ENCODE peak calls at places on chromosomes 7 and 10, in five cellular contexts. One of them, this sample, is unnamed.

GRCh38 chr7:137007001-137007725 is 138.7 kb downstream of the CHRM2 start:
- DNase-seq in endothelial cell of umbilical vein: peak; percentile 4
- DNase-seq in prostate gland: no peak
- DNase-seq in fibroblast of the aortic adventitia: no peak
- DNase-seq in uterus: no peak
- DNase-seq in this sample: no peak

GRCh38 chr7:111090834-111091233 is at the start of gene LRRN3:
- DNase-seq in endothelial cell of umbilical vein: no peak
- DNase-seq in fibroblast of the aortic adventitia: peak; percentile 49
- DNase-seq in uterus: no peak
- DNase-seq in prostate gland: no peak
- DNase-seq in this sample: no peak

GRCh38 chr10:116106611-116107010 is 166.4 kb downstream of the GFRA1 start:
- DNase-seq in uterus: no peak
- DNase-seq in endothelial cell of umbilical vein: no peak
- DNase-seq in prostate gland: no peak
- DNase-seq in fibroblast of the aortic adventitia: no peak
- DNase-seq in this sample: no peak

GRCh38 chr10:90798482-90798881 is 59.4 kb downstream of the HTR7 start:
- DNase-seq in uterus: no peak
- DNase-seq in prostate gland: no peak
- DNase-seq in endothelial cell of umbilical vein: no peak
- DNase-seq in fibroblast of the aortic adventitia: no peak
- DNase-seq in this sample: no peak

GRCh38 chr7:2936301-2936700 is 92.2 kb upstream of the GNA12 start:
- DNase-seq in uterus: no peak
- DNase-seq in prostate gland: no peak
- DNase-seq in endothelial cell of umbilical vein: no peak
- DNase-seq in fibroblast of the aortic adventitia: no peak
- DNase-seq in this sample: no peak

GRCh38 chr7:140638311-140638791 is 2.3 kb downstream of the DENND2A start:
- DNase-seq in uterus: peak; percentile 59
- DNase-seq in endothelial cell of umbilical vein: no peak
- DNase-seq in fibroblast of the aortic adventitia: peak; percentile 88
- DNase-seq in prostate gland: no peak
- DNase-seq in this sample: no peak

GRCh38 chr10:50538473-50539398 is 85.0 kb downstream of the SGMS1 start:
- DNase-seq in prostate gland: no peak
- DNase-seq in fibroblast of the aortic adventitia: no peak
- DNase-seq in endothelial cell of umbilical vein: peak; percentile 19
- DNase-seq in uterus: no peak
- DNase-seq in this sample: no peak

GRCh38 chr7:121195859-121196588 is 132.8 kb upstream of the WNT16 start:
- DNase-seq in uterus: no peak
- DNase-seq in endothelial cell of umbilical vein: no peak
- DNase-seq in prostate gland: no peak
- DNase-seq in fibroblast of the aortic adventitia: no peak
- DNase-seq in this sample: no peak

GRCh38 chr10:79019961-79020491 is 48.7 kb upstream of the ZMIZ1 start:
- DNase-seq in uterus: peak; percentile 80
- DNase-seq in prostate gland: no peak
- DNase-seq in fibroblast of the aortic adventitia: peak; percentile 72
- DNase-seq in endothelial cell of umbilical vein: no peak
- DNase-seq in this sample: no peak

GRCh38 chr10:6918305-6918704 is 338.2 kb upstream of the PRKCQ start:
- DNase-seq in endothelial cell of umbilical vein: no peak
- DNase-seq in fibroblast of the aortic adventitia: no peak
- DNase-seq in uterus: peak; percentile 25
- DNase-seq in prostate gland: no peak
- DNase-seq in this sample: no peak

DNA sequence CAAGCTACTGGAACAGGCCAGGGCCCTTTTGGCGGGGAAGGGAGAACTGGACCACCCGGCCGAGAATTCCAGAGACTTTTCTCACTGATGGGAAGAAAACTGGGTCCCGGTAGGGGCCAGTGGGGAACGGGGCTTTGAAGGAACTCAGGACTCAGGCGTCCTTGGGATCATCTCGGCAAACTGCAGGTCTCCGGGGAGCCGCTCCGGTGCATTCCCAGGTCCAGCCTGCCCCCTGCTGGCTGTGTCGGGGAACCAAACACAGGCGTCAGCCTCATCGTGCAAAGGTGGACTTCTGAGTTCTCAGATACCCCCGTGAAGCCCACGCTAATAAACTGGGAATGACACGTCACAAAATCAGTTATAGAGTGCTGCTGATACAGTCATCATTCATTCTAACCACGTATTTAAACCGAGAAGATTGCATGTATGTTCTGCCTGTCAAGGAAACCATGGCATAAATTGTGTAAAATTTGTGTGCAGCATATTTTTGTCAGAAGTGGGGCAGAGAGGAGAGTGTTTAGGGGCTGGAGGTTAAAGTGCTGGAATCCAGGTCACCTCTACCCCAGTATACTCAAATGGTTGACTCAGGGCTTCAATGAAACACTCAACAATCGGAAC is 76.1 kb upstream of the CPXM2 start:
- DNase-seq in endothelial cell of umbilical vein: peak; percentile 57
- DNase-seq in fibroblast of the aortic adventitia: peak; percentile 72
- DNase-seq in prostate gland: peak; percentile 64
- DNase-seq in uterus: peak; percentile 75
- DNase-seq in this sample: peak; percentile 41
- TF ChIP-seq CTCF in endothelial cell of umbilical vein: peak; percentile 92
- TF ChIP-seq CTCF in fibroblast of the aortic adventitia: peak; percentile 92
- TF ChIP-seq CTCF in prostate gland: peak; percentile 89
- TF ChIP-seq CTCF in uterus: peak; percentile 80
- TF ChIP-seq CTCF in this sample: peak; percentile 55

GRCh38 chr10:9302142-9302746 is 1247.8 kb downstream of the GATA3 start:
- DNase-seq in fibroblast of the aortic adventitia: peak; percentile 74
- DNase-seq in uterus: no peak
- DNase-seq in endothelial cell of umbilical vein: peak; percentile 79
- DNase-seq in prostate gland: peak; percentile 22
- DNase-seq in this sample: no peak

GRCh38 chr10:9299966-9300365 is 1245.5 kb downstream of the GATA3 start:
- DNase-seq in endothelial cell of umbilical vein: no peak
- DNase-seq in fibroblast of the aortic adventitia: no peak
- DNase-seq in prostate gland: no peak
- DNase-seq in uterus: no peak
- DNase-seq in this sample: no peak

GRCh38 chr10:9301554-9301953 is 1247.1 kb downstream of the GATA3 start:
- DNase-seq in prostate gland: no peak
- DNase-seq in fibroblast of the aortic adventitia: no peak
- DNase-seq in uterus: no peak
- DNase-seq in endothelial cell of umbilical vein: no peak
- DNase-seq in this sample: no peak

GRCh38 chr10:9301148-9301547 is 1246.7 kb downstream of the GATA3 start:
- DNase-seq in endothelial cell of umbilical vein: peak; percentile 30
- DNase-seq in uterus: no peak
- DNase-seq in prostate gland: no peak
- DNase-seq in fibroblast of the aortic adventitia: peak; percentile 23
- DNase-seq in this sample: no peak

DNA sequence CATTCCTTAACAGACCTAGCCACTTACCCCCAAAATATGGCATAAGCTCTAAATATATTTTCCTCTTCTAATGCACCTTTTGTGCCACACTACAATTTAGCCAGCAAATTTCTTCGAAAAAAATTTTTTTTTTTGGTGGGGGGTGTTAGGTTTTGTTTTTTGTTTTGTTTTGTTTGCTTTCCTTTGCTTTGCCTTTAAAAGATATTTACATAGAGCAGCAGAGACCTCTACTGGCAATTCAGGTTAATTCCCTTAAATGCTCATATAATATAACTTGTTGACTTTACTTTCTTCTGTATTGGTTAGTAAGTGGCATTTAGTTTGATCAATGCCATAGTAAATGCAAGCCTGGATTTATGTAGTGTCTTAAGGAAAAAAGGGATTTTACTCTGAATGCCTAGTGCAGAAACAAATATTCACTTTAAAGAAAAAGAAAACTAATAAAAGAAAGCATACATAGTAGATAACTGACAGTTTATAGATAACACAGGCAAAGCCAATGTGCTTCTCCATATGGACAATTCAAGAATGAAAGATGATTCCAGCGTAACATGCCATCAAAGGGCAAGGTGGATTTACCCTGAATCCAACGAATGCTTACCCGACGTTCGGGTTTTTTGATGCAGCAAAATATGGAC is 1250.6 kb downstream of the GATA3 start:
- DNase-seq in endothelial cell of umbilical vein: peak; percentile 33
- DNase-seq in prostate gland: no peak
- DNase-seq in fibroblast of the aortic adventitia: peak; percentile 49
- DNase-seq in uterus: no peak
- DNase-seq in this sample: no peak
- TF ChIP-seq CTCF in endothelial cell of umbilical vein: peak; percentile 22
- TF ChIP-seq CTCF in prostate gland: no peak
- TF ChIP-seq CTCF in fibroblast of the aortic adventitia: peak; percentile 52
- TF ChIP-seq CTCF in uterus: peak; percentile 5
- TF ChIP-seq CTCF in this sample: no peak

DNA sequence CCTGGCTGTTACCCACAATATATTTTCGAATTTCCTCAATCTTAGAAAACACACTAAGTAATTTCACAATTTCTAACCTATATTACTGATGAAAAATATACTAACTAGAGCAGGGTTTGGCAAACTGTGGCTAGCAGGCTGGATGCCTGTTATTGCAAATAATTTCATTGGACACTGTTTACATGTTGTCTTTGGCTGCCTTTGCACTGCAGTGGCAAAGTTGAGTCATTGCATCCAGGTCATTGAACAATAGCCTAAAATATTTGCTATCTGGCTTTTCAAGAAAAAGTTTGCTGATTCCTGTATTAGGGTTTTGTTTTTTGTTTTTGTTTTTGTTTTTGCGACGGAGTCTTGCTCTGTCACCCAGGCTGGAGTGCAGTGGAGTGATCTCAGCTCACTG is 47.2 kb downstream of the KIF11 start:
- DNase-seq in prostate gland: no peak
- DNase-seq in uterus: no peak
- DNase-seq in fibroblast of the aortic adventitia: peak; percentile 81
- DNase-seq in endothelial cell of umbilical vein: peak; percentile 92
- DNase-seq in this sample: no peak
- TF ChIP-seq CTCF in prostate gland: no peak
- TF ChIP-seq CTCF in uterus: no peak
- TF ChIP-seq CTCF in fibroblast of the aortic adventitia: peak; percentile 16
- TF ChIP-seq CTCF in endothelial cell of umbilical vein: no peak
- TF ChIP-seq CTCF in this sample: no peak

GRCh38 chr7:115600196-115600595 is 430.4 kb downstream of the TFEC start:
- DNase-seq in endothelial cell of umbilical vein: no peak
- DNase-seq in fibroblast of the aortic adventitia: peak; percentile 37
- DNase-seq in uterus: no peak
- DNase-seq in prostate gland: no peak
- DNase-seq in this sample: no peak

DNA sequence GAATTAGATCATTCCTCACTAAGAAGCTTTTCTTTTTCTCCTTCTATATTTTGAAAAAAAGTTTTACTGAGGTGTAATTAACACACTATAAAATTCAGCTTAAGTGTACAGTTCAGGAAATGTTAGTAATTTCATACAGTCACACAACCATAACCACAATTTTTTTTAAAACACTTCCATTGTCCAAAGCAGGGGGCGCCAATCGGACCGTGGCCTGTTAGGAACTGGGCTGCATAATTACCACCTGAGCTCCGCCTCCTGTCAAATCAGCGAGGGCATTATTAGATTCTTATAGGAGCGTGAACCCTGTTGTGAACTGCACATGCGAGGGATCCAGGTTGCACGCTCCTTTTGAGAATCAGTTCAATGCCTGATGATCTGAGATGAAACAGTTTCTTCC is 427.1 kb downstream of the TFEC start:
- DNase-seq in uterus: no peak
- DNase-seq in endothelial cell of umbilical vein: no peak
- DNase-seq in fibroblast of the aortic adventitia: no peak
- DNase-seq in prostate gland: no peak
- DNase-seq in this sample: no peak
- TF ChIP-seq CTCF in uterus: no peak
- TF ChIP-seq CTCF in endothelial cell of umbilical vein: no peak
- TF ChIP-seq CTCF in fibroblast of the aortic adventitia: no peak
- TF ChIP-seq CTCF in prostate gland: no peak
- TF ChIP-seq CTCF in this sample: no peak

DNA sequence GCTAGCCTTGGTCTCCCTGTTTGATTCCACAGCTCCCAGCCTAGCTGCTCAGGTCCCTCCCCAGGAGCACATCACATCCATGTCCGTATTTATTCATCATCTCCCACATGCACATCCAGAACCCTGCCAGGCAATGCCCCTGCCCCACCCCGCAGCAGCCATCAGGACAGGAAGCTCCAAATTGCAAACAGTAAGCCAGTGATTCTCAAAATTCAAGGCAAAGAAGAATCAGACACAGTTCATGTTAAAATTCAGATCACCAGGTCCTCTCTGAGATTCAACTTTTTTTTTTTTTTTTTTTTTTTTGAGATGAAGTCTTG is 17.7 kb downstream of the LRRC20 start:
- DNase-seq in fibroblast of the aortic adventitia: no peak
- DNase-seq in endothelial cell of umbilical vein: no peak
- DNase-seq in prostate gland: no peak
- DNase-seq in uterus: no peak
- DNase-seq in this sample: no peak
- TF ChIP-seq CTCF in fibroblast of the aortic adventitia: no peak
- TF ChIP-seq CTCF in endothelial cell of umbilical vein: no peak
- TF ChIP-seq CTCF in prostate gland: no peak
- TF ChIP-seq CTCF in uterus: no peak
- TF ChIP-seq CTCF in this sample: no peak

GRCh38 chr7:93226310-93226709 is at the start of gene HEPACAM2:
- DNase-seq in uterus: no peak
- DNase-seq in fibroblast of the aortic adventitia: no peak
- DNase-seq in prostate gland: no peak
- DNase-seq in endothelial cell of umbilical vein: no peak
- DNase-seq in this sample: no peak

GRCh38 chr7:93228302-93228701 is 2.0 kb upstream of the HEPACAM2 start:
- DNase-seq in endothelial cell of umbilical vein: peak; percentile 67
- DNase-seq in prostate gland: peak; percentile 40
- DNase-seq in fibroblast of the aortic adventitia: peak; percentile 81
- DNase-seq in uterus: no peak
- DNase-seq in this sample: no peak

GRCh38 chr7:93231264-93231663 is 902 bp upstream of the VPS50 start:
- DNase-seq in fibroblast of the aortic adventitia: peak; percentile 2
- DNase-seq in endothelial cell of umbilical vein: no peak
- DNase-seq in prostate gland: no peak
- DNase-seq in uterus: no peak
- DNase-seq in this sample: no peak

GRCh38 chr7:93232673-93233018 is 480 bp downstream of the VPS50 start:
- DNase-seq in uterus: no peak
- DNase-seq in fibroblast of the aortic adventitia: peak; percentile 4
- DNase-seq in endothelial cell of umbilical vein: no peak
- DNase-seq in prostate gland: no peak
- DNase-seq in this sample: no peak

GRCh38 chr7:93231799-93232672 is at the start of gene VPS50:
- DNase-seq in fibroblast of the aortic adventitia: peak; percentile 96
- DNase-seq in uterus: peak; percentile 95
- DNase-seq in endothelial cell of umbilical vein: peak; percentile 99
- DNase-seq in prostate gland: peak; percentile 97
- DNase-seq in this sample: peak; percentile 73
- TF ChIP-seq CTCF in fibroblast of the aortic adventitia: no peak
- TF ChIP-seq CTCF in uterus: peak; percentile 8
- TF ChIP-seq CTCF in endothelial cell of umbilical vein: no peak
- TF ChIP-seq CTCF in prostate gland: no peak
- TF ChIP-seq CTCF in this sample: no peak

This sample was measured in omental fat pad.